ENCODE peak calls at places on chromosomes 16 and 17, in five cellular contexts. One of them, this sample, is unnamed.

GRCh38 chr17:19278729-19279128 is 41.6 kb downstream of the EPN2 start:
- DNase-seq in body of pancreas: no peak
- DNase-seq in Panc1: no peak
- DNase-seq in tibial artery: no peak
- DNase-seq in cardiac muscle cell: no peak
- DNase-seq in this sample: no peak

GRCh38 chr17:4329838-4330237 is 36.6 kb downstream of the UBE2G1 start:
- DNase-seq in body of pancreas: no peak
- DNase-seq in Panc1: peak
- DNase-seq in tibial artery: no peak
- DNase-seq in cardiac muscle cell: peak
- DNase-seq in this sample: peak

GRCh38 chr17:30211371-30211770 is 24.1 kb downstream of the SLC6A4 start:
- DNase-seq in body of pancreas: no peak
- DNase-seq in Panc1: no peak
- DNase-seq in tibial artery: no peak
- DNase-seq in cardiac muscle cell: no peak
- DNase-seq in this sample: no peak

GRCh38 chr16:56807011-56807675 is 57.9 kb upstream of the SLC12A3 start:
- DNase-seq in body of pancreas: no peak
- DNase-seq in Panc1: peak
- DNase-seq in tibial artery: no peak
- DNase-seq in cardiac muscle cell: peak
- DNase-seq in this sample: no peak

GRCh38 chr16:51508813-51509212 is 357.7 kb upstream of the SALL1 start:
- DNase-seq in body of pancreas: no peak
- DNase-seq in Panc1: no peak
- DNase-seq in tibial artery: no peak
- DNase-seq in cardiac muscle cell: peak
- DNase-seq in this sample: no peak

GRCh38 chr16:12398029-12398735 is 405.5 kb downstream of the CPPED1 start:
- DNase-seq in body of pancreas: no peak
- DNase-seq in Panc1: no peak
- DNase-seq in tibial artery: no peak
- DNase-seq in cardiac muscle cell: peak
- DNase-seq in this sample: peak

GRCh38 chr17:39194089-39194984 is 3.1 kb downstream of the CACNB1 start:
- DNase-seq in body of pancreas: peak
- DNase-seq in Panc1: no peak
- DNase-seq in tibial artery: peak
- DNase-seq in cardiac muscle cell: peak
- DNase-seq in this sample: peak

GRCh38 chr17:40122944-40123810 is 1.4 kb downstream of the MSL1 start:
- DNase-seq in body of pancreas: peak
- DNase-seq in Panc1: no peak
- DNase-seq in tibial artery: no peak
- DNase-seq in cardiac muscle cell: peak
- DNase-seq in this sample: no peak

GRCh38 chr16:87057951-87058560 is 259.1 kb downstream of the C16orf95 start:
- DNase-seq in body of pancreas: no peak
- DNase-seq in Panc1: no peak
- DNase-seq in tibial artery: peak
- DNase-seq in cardiac muscle cell: no peak
- DNase-seq in this sample: no peak

GRCh38 chr17:1590031-1590746 is 27.6 kb upstream of the PITPNA start:
- DNase-seq in body of pancreas: peak
- DNase-seq in Panc1: peak
- DNase-seq in tibial artery: peak
- DNase-seq in cardiac muscle cell: peak
- DNase-seq in this sample: no peak

GRCh38 chr16:3101018-3101840 is 2.1 kb upstream of the ZSCAN10 start:
- DNase-seq in body of pancreas: peak
- DNase-seq in Panc1: no peak
- DNase-seq in tibial artery: no peak
- DNase-seq in cardiac muscle cell: peak
- DNase-seq in this sample: no peak

GRCh38 chr16:52070341-52071057 is 476.4 kb downstream of the TOX3 start:
- DNase-seq in body of pancreas: no peak
- DNase-seq in Panc1: no peak
- DNase-seq in tibial artery: no peak
- DNase-seq in cardiac muscle cell: no peak
- DNase-seq in this sample: no peak

GRCh38 chr16:84738255-84739038 is 38.6 kb downstream of the USP10 start:
- DNase-seq in body of pancreas: peak
- DNase-seq in Panc1: peak
- DNase-seq in tibial artery: peak
- DNase-seq in cardiac muscle cell: peak
- DNase-seq in this sample: no peak

GRCh38 chr17:8941520-8941919 is 24.0 kb downstream of the PIK3R5 start:
- DNase-seq in body of pancreas: no peak
- DNase-seq in Panc1: no peak
- DNase-seq in tibial artery: no peak
- DNase-seq in cardiac muscle cell: no peak
- DNase-seq in this sample: no peak
- H3K4me3 ChIP-seq in body of pancreas: no peak
- H3K4me3 ChIP-seq in Panc1: no peak
- H3K4me3 ChIP-seq in tibial artery: no peak
- H3K4me3 ChIP-seq in cardiac muscle cell: no peak
- H3K4me3 ChIP-seq in this sample: no peak

GRCh38 chr17:42553161-42553818 is 567 bp downstream of the HSD17B1 start:
- DNase-seq in body of pancreas: no peak
- DNase-seq in Panc1: no peak
- DNase-seq in tibial artery: no peak
- DNase-seq in cardiac muscle cell: peak
- DNase-seq in this sample: no peak
- H3K4me3 ChIP-seq in body of pancreas: no peak
- H3K4me3 ChIP-seq in Panc1: peak
- H3K4me3 ChIP-seq in tibial artery: peak
- H3K4me3 ChIP-seq in cardiac muscle cell: no peak
- H3K4me3 ChIP-seq in this sample: peak

GRCh38 chr16:27883576-27883975 is 179.9 kb downstream of the GSG1L start:
- DNase-seq in body of pancreas: no peak
- DNase-seq in Panc1: no peak
- DNase-seq in tibial artery: no peak
- DNase-seq in cardiac muscle cell: no peak
- DNase-seq in this sample: no peak
- H3K4me3 ChIP-seq in body of pancreas: no peak
- H3K4me3 ChIP-seq in Panc1: no peak
- H3K4me3 ChIP-seq in tibial artery: no peak
- H3K4me3 ChIP-seq in cardiac muscle cell: no peak
- H3K4me3 ChIP-seq in this sample: no peak

GRCh38 chr17:28946239-28946638 is 5.1 kb downstream of the PHF12 start:
- DNase-seq in body of pancreas: no peak
- DNase-seq in Panc1: no peak
- DNase-seq in tibial artery: no peak
- DNase-seq in cardiac muscle cell: peak
- DNase-seq in this sample: peak
- H3K4me3 ChIP-seq in body of pancreas: no peak
- H3K4me3 ChIP-seq in Panc1: no peak
- H3K4me3 ChIP-seq in tibial artery: no peak
- H3K4me3 ChIP-seq in cardiac muscle cell: no peak
- H3K4me3 ChIP-seq in this sample: no peak

This sample was measured in skeletal muscle cell.